ENCODE peak calls at places on chromosomes 1 and 21, in ten cellular contexts. One of them, this sample, is unnamed.
A peak's percentile ranks its signal among the peaks of the same experiment; 100 is the strongest.

GRCh38 chr1:229023651-229024295 is 247.1 kb upstream of the RAB4A start:
- DNase-seq in foreskin fibroblast: no peak
- DNase-seq in mammary epithelial cell: no peak
- DNase-seq in uterus: no peak
- DNase-seq in right lobe of liver: no peak
- DNase-seq in GM06990: no peak
- DNase-seq in progenitor cell of endocrine pancreas: no peak
- DNase-seq in breast epithelium: no peak
- DNase-seq in fibroblast of lung: no peak
- DNase-seq in left ventricle myocardium inferior: peak; percentile 29
- DNase-seq in this sample: no peak

GRCh38 chr21:35371217-35371616 is 322.1 kb upstream of the RUNX1 start:
- DNase-seq in foreskin fibroblast: no peak
- DNase-seq in mammary epithelial cell: no peak
- DNase-seq in breast epithelium: no peak
- DNase-seq in fibroblast of lung: no peak
- DNase-seq in GM06990: no peak
- DNase-seq in progenitor cell of endocrine pancreas: no peak
- DNase-seq in right lobe of liver: no peak
- DNase-seq in uterus: no peak
- DNase-seq in left ventricle myocardium inferior: no peak
- DNase-seq in this sample: no peak

GRCh38 chr1:1033731-1034437 is 14.0 kb downstream of the AGRN start:
- DNase-seq in left ventricle myocardium inferior: no peak
- DNase-seq in right lobe of liver: no peak
- DNase-seq in uterus: no peak
- DNase-seq in GM06990: no peak
- DNase-seq in foreskin fibroblast: peak; percentile 21
- DNase-seq in fibroblast of lung: no peak
- DNase-seq in breast epithelium: no peak
- DNase-seq in mammary epithelial cell: no peak
- DNase-seq in progenitor cell of endocrine pancreas: no peak
- DNase-seq in this sample: no peak

GRCh38 chr1:184329962-184330868 is 56.6 kb upstream of the C1orf21 start:
- DNase-seq in progenitor cell of endocrine pancreas: no peak
- DNase-seq in left ventricle myocardium inferior: no peak
- DNase-seq in right lobe of liver: no peak
- DNase-seq in foreskin fibroblast: no peak
- DNase-seq in breast epithelium: no peak
- DNase-seq in uterus: no peak
- DNase-seq in mammary epithelial cell: peak; percentile 4
- DNase-seq in fibroblast of lung: no peak
- DNase-seq in GM06990: no peak
- DNase-seq in this sample: no peak

GRCh38 chr1:172351761-172352161 is 68.7 kb upstream of the C1orf105 start:
- DNase-seq in right lobe of liver: no peak
- DNase-seq in mammary epithelial cell: peak; percentile 29
- DNase-seq in fibroblast of lung: peak; percentile 69
- DNase-seq in left ventricle myocardium inferior: no peak
- DNase-seq in uterus: no peak
- DNase-seq in progenitor cell of endocrine pancreas: no peak
- DNase-seq in foreskin fibroblast: peak; percentile 54
- DNase-seq in GM06990: no peak
- DNase-seq in breast epithelium: no peak
- DNase-seq in this sample: no peak

GRCh38 chr21:28908351-28908750 is 84.3 kb downstream of the LTN1 start:
- DNase-seq in mammary epithelial cell: no peak
- DNase-seq in GM06990: no peak
- DNase-seq in right lobe of liver: no peak
- DNase-seq in fibroblast of lung: no peak
- DNase-seq in progenitor cell of endocrine pancreas: no peak
- DNase-seq in breast epithelium: no peak
- DNase-seq in left ventricle myocardium inferior: no peak
- DNase-seq in uterus: no peak
- DNase-seq in foreskin fibroblast: no peak
- DNase-seq in this sample: no peak

GRCh38 chr1:8889925-8890785 is 11.7 kb upstream of the ENO1 start:
- DNase-seq in uterus: peak; percentile 70
- DNase-seq in mammary epithelial cell: peak; percentile 95
- DNase-seq in left ventricle myocardium inferior: peak; percentile 93
- DNase-seq in GM06990: no peak
- DNase-seq in right lobe of liver: peak; percentile 82
- DNase-seq in breast epithelium: peak; percentile 95
- DNase-seq in fibroblast of lung: peak; percentile 92
- DNase-seq in progenitor cell of endocrine pancreas: no peak
- DNase-seq in foreskin fibroblast: peak; percentile 96
- DNase-seq in this sample: no peak

GRCh38 chr1:51966559-51966958 is 23.9 kb downstream of the RAB3B start:
- DNase-seq in progenitor cell of endocrine pancreas: no peak
- DNase-seq in GM06990: no peak
- DNase-seq in breast epithelium: no peak
- DNase-seq in right lobe of liver: no peak
- DNase-seq in mammary epithelial cell: no peak
- DNase-seq in left ventricle myocardium inferior: no peak
- DNase-seq in uterus: no peak
- DNase-seq in fibroblast of lung: no peak
- DNase-seq in foreskin fibroblast: no peak
- DNase-seq in this sample: no peak

GRCh38 chr1:27098447-27099153 is 56.3 kb downstream of the SLC9A1 start:
- DNase-seq in right lobe of liver: no peak
- DNase-seq in fibroblast of lung: no peak
- DNase-seq in breast epithelium: no peak
- DNase-seq in mammary epithelial cell: peak; percentile 73
- DNase-seq in GM06990: no peak
- DNase-seq in progenitor cell of endocrine pancreas: no peak
- DNase-seq in foreskin fibroblast: peak; percentile 57
- DNase-seq in left ventricle myocardium inferior: peak; percentile 66
- DNase-seq in uterus: no peak
- DNase-seq in this sample: no peak

GRCh38 chr1:27099904-27100796 is 54.8 kb downstream of the SLC9A1 start:
- DNase-seq in breast epithelium: no peak
- DNase-seq in mammary epithelial cell: no peak
- DNase-seq in fibroblast of lung: peak; percentile 80
- DNase-seq in foreskin fibroblast: peak; percentile 90
- DNase-seq in right lobe of liver: no peak
- DNase-seq in progenitor cell of endocrine pancreas: no peak
- DNase-seq in GM06990: no peak
- DNase-seq in uterus: peak; percentile 84
- DNase-seq in left ventricle myocardium inferior: peak; percentile 69
- DNase-seq in this sample: no peak

GRCh38 chr1:27100797-27101491 is 54.0 kb downstream of the SLC9A1 start:
- DNase-seq in breast epithelium: no peak
- DNase-seq in progenitor cell of endocrine pancreas: no peak
- DNase-seq in mammary epithelial cell: no peak
- DNase-seq in fibroblast of lung: no peak
- DNase-seq in left ventricle myocardium inferior: no peak
- DNase-seq in foreskin fibroblast: no peak
- DNase-seq in GM06990: no peak
- DNase-seq in uterus: no peak
- DNase-seq in right lobe of liver: no peak
- DNase-seq in this sample: no peak

GRCh38 chr1:27097484-27097917 is 57.4 kb downstream of the SLC9A1 start:
- DNase-seq in progenitor cell of endocrine pancreas: peak; percentile 77
- DNase-seq in foreskin fibroblast: peak; percentile 93
- DNase-seq in GM06990: peak; percentile 52
- DNase-seq in fibroblast of lung: peak; percentile 81
- DNase-seq in uterus: peak; percentile 87
- DNase-seq in right lobe of liver: peak; percentile 83
- DNase-seq in left ventricle myocardium inferior: peak; percentile 81
- DNase-seq in breast epithelium: peak; percentile 86
- DNase-seq in mammary epithelial cell: peak; percentile 70
- DNase-seq in this sample: peak; percentile 87

DNA sequence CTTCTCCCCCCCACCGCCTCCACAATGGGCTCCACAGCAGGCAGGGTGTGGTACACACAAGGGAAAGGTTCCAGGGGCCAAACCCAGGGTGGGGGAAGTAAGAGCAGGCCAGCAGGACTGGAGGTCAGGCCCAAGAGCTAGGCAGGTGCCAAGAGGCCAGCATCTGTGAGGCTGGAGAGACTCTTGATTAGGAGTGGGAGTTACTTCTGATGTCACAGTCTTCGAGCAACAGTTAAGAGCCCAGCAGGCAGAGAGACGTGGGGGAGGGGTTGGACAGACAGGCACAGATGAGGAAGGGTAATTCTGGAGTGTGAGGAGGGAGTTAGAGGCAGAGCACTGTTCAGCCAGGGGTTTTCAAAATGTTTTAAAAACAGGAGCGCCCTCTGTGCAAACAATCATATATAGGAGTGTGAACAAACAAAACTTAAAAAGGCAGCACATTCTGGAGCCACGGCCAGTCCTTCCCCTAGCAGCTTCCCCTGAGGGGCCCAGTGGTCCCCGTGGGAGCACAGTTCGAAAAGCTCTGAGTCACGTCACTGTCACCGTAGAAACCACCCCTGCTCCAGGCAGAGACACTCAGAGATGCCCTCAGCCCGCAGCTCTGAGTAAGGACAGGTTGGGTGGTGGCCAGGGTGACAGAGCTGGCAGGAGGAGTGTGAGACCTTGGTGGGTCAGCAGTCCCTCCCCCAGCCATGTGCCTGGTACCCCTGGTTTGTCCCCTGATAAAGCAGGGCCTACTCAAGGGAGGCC is 55.6 kb downstream of the SLC9A1 start:
- DNase-seq in foreskin fibroblast: peak; percentile 95
- DNase-seq in mammary epithelial cell: peak; percentile 74
- DNase-seq in GM06990: peak; percentile 56
- DNase-seq in progenitor cell of endocrine pancreas: no peak
- DNase-seq in breast epithelium: no peak
- DNase-seq in left ventricle myocardium inferior: peak; percentile 80
- DNase-seq in uterus: peak; percentile 80
- DNase-seq in fibroblast of lung: peak; percentile 82
- DNase-seq in right lobe of liver: no peak
- DNase-seq in this sample: no peak
- TF ChIP-seq CTCF in foreskin fibroblast: no peak
- TF ChIP-seq CTCF in mammary epithelial cell: no peak
- TF ChIP-seq CTCF in GM06990: no peak
- TF ChIP-seq CTCF in progenitor cell of endocrine pancreas: no peak
- TF ChIP-seq CTCF in breast epithelium: no peak
- TF ChIP-seq CTCF in left ventricle myocardium inferior: no peak
- TF ChIP-seq CTCF in uterus: no peak
- TF ChIP-seq CTCF in fibroblast of lung: no peak
- TF ChIP-seq CTCF in right lobe of liver: no peak
- TF ChIP-seq CTCF in this sample: no peak

DNA sequence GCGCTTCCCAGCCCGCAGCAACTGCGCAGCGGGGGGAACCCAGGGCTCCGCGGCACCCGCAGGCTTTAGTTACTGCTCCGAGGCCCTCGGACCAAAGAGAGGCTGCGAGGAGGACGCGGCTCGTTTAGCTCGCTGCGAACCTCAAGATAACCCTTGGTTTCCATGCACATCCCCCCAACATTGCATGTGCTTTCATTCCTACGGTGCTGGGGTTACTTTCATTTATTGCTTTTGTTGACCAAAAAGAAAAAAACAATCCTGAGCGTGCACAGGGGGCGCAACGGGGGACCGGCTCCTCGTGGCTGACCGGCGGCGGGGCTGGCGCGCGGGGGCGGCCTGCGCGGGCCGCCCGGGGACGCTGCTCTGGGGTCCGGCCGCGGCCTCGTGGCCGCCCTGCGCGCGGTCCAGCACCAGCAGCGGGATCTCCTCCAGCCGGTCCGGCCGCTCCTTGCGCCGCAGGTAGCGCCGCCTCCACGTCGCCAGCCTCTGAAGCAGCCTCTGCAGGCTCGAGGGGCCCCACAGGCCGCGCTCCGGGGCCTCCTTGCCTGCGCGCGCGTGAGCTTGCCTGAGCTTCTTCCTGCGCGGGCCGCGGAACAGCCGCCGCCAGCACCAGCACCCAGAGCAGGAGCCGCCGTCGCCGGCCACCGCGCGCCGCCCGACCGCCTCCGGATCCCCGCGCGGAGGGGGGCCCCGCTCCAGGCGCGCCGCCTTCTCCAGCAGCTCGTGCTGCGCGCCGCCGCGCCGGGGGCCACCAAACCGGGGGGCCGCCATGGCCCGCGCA is 77.4 kb downstream of the DESI2 start:
- DNase-seq in right lobe of liver: peak; percentile 56
- DNase-seq in mammary epithelial cell: peak; percentile 23
- DNase-seq in uterus: peak; percentile 43
- DNase-seq in breast epithelium: no peak
- DNase-seq in fibroblast of lung: peak; percentile 63
- DNase-seq in left ventricle myocardium inferior: peak; percentile 33
- DNase-seq in progenitor cell of endocrine pancreas: peak; percentile 30
- DNase-seq in foreskin fibroblast: peak; percentile 72
- DNase-seq in GM06990: peak; percentile 44
- DNase-seq in this sample: peak; percentile 31
- TF ChIP-seq CTCF in right lobe of liver: no peak
- TF ChIP-seq CTCF in mammary epithelial cell: no peak
- TF ChIP-seq CTCF in uterus: peak; percentile 5
- TF ChIP-seq CTCF in breast epithelium: no peak
- TF ChIP-seq CTCF in fibroblast of lung: no peak
- TF ChIP-seq CTCF in left ventricle myocardium inferior: no peak
- TF ChIP-seq CTCF in progenitor cell of endocrine pancreas: peak; percentile 28
- TF ChIP-seq CTCF in foreskin fibroblast: no peak
- TF ChIP-seq CTCF in GM06990: no peak
- TF ChIP-seq CTCF in this sample: no peak

DNA sequence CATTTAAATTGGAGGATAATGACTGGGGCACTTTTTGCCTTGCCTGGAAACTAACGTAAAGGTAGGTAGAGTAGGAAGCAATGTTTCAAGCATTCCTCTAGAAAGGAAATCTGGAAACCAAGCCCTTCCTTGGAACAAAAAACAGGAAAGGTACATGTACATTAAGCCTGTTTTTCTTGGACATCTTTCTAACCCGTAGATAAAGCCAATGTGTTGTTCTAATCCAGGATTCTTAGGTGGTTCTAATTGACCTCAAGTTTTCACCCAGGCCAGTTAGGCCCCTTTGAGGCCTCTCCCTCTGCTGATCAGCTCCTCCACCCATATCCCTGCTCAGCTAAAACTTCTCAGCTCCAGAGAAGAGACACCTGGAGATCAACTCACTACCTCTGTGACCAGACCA is 6.3 kb upstream of the DUSP23 start:
- DNase-seq in mammary epithelial cell: no peak
- DNase-seq in progenitor cell of endocrine pancreas: no peak
- DNase-seq in fibroblast of lung: no peak
- DNase-seq in foreskin fibroblast: no peak
- DNase-seq in uterus: no peak
- DNase-seq in breast epithelium: no peak
- DNase-seq in right lobe of liver: no peak
- DNase-seq in GM06990: no peak
- DNase-seq in left ventricle myocardium inferior: no peak
- DNase-seq in this sample: no peak
- TF ChIP-seq CTCF in mammary epithelial cell: no peak
- TF ChIP-seq CTCF in progenitor cell of endocrine pancreas: no peak
- TF ChIP-seq CTCF in fibroblast of lung: no peak
- TF ChIP-seq CTCF in foreskin fibroblast: no peak
- TF ChIP-seq CTCF in uterus: no peak
- TF ChIP-seq CTCF in breast epithelium: no peak
- TF ChIP-seq CTCF in right lobe of liver: no peak
- TF ChIP-seq CTCF in GM06990: no peak
- TF ChIP-seq CTCF in left ventricle myocardium inferior: no peak
- TF ChIP-seq CTCF in this sample: no peak

GRCh38 chr1:55585402-55585792 is 370.2 kb upstream of the USP24 start:
- DNase-seq in left ventricle myocardium inferior: no peak
- DNase-seq in uterus: no peak
- DNase-seq in mammary epithelial cell: no peak
- DNase-seq in foreskin fibroblast: no peak
- DNase-seq in GM06990: no peak
- DNase-seq in progenitor cell of endocrine pancreas: no peak
- DNase-seq in right lobe of liver: no peak
- DNase-seq in fibroblast of lung: no peak
- DNase-seq in breast epithelium: no peak
- DNase-seq in this sample: no peak

GRCh38 chr1:55588300-55588699 is 373.1 kb upstream of the USP24 start:
- DNase-seq in fibroblast of lung: no peak
- DNase-seq in left ventricle myocardium inferior: no peak
- DNase-seq in right lobe of liver: no peak
- DNase-seq in uterus: no peak
- DNase-seq in GM06990: no peak
- DNase-seq in mammary epithelial cell: no peak
- DNase-seq in breast epithelium: no peak
- DNase-seq in foreskin fibroblast: no peak
- DNase-seq in progenitor cell of endocrine pancreas: no peak
- DNase-seq in this sample: no peak

GRCh38 chr1:55582078-55582477 is 366.9 kb upstream of the USP24 start:
- DNase-seq in foreskin fibroblast: peak; percentile 39
- DNase-seq in progenitor cell of endocrine pancreas: no peak
- DNase-seq in left ventricle myocardium inferior: no peak
- DNase-seq in right lobe of liver: no peak
- DNase-seq in uterus: no peak
- DNase-seq in fibroblast of lung: no peak
- DNase-seq in breast epithelium: no peak
- DNase-seq in mammary epithelial cell: peak; percentile 23
- DNase-seq in GM06990: no peak
- DNase-seq in this sample: no peak

GRCh38 chr1:55586771-55587170 is 371.6 kb upstream of the USP24 start:
- DNase-seq in foreskin fibroblast: no peak
- DNase-seq in breast epithelium: no peak
- DNase-seq in progenitor cell of endocrine pancreas: no peak
- DNase-seq in GM06990: no peak
- DNase-seq in left ventricle myocardium inferior: no peak
- DNase-seq in uterus: no peak
- DNase-seq in right lobe of liver: no peak
- DNase-seq in fibroblast of lung: no peak
- DNase-seq in mammary epithelial cell: peak; percentile 8
- DNase-seq in this sample: no peak

DNA sequence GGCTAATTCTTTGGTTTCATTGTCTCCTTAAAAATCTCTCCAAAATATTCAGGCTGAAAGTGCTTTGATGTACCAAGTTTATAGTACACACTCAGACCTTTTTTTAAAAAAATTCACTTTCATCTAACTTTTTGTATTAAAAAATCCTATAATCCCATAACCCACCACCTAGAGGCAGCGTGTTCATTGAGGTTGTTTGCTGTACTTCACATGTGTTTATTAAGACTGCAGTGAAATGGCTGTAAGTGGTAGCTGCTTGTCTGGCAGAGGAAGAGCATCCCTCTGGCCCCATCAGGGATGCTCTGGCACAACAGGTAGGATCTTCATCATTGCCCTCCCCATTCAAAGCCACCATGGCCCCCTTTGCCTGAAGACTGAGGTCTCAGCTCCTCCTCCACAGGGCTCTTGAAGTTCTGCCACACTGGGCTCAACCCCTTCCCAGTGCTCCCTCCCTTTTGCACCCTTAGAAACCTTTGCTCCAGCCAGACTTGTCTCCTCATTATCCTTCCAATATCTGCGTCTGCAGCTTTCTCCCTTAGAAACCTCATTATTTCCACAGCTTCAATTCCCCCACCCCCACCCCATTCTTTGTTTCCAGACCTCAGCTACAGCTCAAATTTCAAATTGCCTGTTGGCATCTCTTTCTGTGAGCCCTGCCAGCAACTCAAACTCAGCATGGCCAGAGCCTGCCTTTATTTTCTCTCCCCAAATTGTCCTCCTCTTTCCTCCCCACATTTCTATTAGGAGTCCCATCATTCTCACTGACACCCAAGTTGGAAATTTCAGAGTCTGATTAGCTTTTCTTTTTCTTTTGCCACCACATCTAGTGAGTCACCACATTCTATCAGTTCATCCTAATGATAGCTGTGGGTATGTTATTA is 369.6 kb upstream of the USP24 start:
- DNase-seq in breast epithelium: no peak
- DNase-seq in mammary epithelial cell: peak; percentile 20
- DNase-seq in fibroblast of lung: peak; percentile 78
- DNase-seq in GM06990: no peak
- DNase-seq in progenitor cell of endocrine pancreas: no peak
- DNase-seq in foreskin fibroblast: peak; percentile 71
- DNase-seq in left ventricle myocardium inferior: no peak
- DNase-seq in right lobe of liver: no peak
- DNase-seq in uterus: peak; percentile 61
- DNase-seq in this sample: no peak
- TF ChIP-seq CTCF in breast epithelium: no peak
- TF ChIP-seq CTCF in mammary epithelial cell: no peak
- TF ChIP-seq CTCF in fibroblast of lung: peak; percentile 32
- TF ChIP-seq CTCF in GM06990: no peak
- TF ChIP-seq CTCF in progenitor cell of endocrine pancreas: no peak
- TF ChIP-seq CTCF in foreskin fibroblast: no peak
- TF ChIP-seq CTCF in left ventricle myocardium inferior: no peak
- TF ChIP-seq CTCF in right lobe of liver: no peak
- TF ChIP-seq CTCF in uterus: no peak
- TF ChIP-seq CTCF in this sample: no peak